ENCODE peak calls at places on chromosomes 5 and 9, in seven cellular contexts. D is type B pancreatic cell; C is effector CD8-positive, alpha-beta T cell; Y is A549; F is astrocyte of the hippocampus; J is substantia nigra; G is NCI-H1092. A is an unnamed sample.

GRCh38 chr5:94615843-94616242 is 2.6 kb downstream of the KIAA0825 start:
- DNase-seq in D (no peak), C (no peak), Y (no peak), F (no peak), J (no peak), G (no peak), A (no peak)

GRCh38 chr5:113606298-113607134 is 93.0 kb downstream of the YTHDC2 start:
- DNase-seq in D (no peak), C (peak; percentile 23), Y (peak; percentile 19), F (peak; percentile 74), J (peak; percentile 16), G (peak; percentile 39), A (peak; percentile 47)

GRCh38 chr5:100690036-100690560 is 154.9 kb downstream of the FAM174A start:
- DNase-seq in D (no peak), C (no peak), Y (no peak), F (peak; percentile 42), J (no peak), G (no peak), A (no peak)

GRCh38 chr5:111551569-111552275 is 39.4 kb upstream of the STARD4 start:
- DNase-seq in D (no peak), C (no peak), Y (no peak), F (peak; percentile 46), J (no peak), G (no peak), A (no peak)

GRCh38 chr5:150448960-150449490 is 514 bp downstream of the RPS14 start:
- DNase-seq in D (no peak), C (no peak), Y (no peak), F (peak; percentile 49), J (no peak), G (no peak), A (no peak)

GRCh38 chr9:134552349-134552990 is 89.1 kb upstream of the COL5A1 start:
- DNase-seq in D (no peak), C (no peak), Y (no peak), F (no peak), J (no peak), G (no peak), A (no peak)

GRCh38 chr5:68368686-68369359 is 153.3 kb downstream of the PIK3R1 start:
- DNase-seq in D (no peak), C (no peak), Y (no peak), F (peak; percentile 23), J (no peak), G (no peak), A (no peak)

GRCh38 chr5:100697970-100698369 is 162.8 kb downstream of the FAM174A start:
- DNase-seq in D (no peak), C (no peak), Y (no peak), F (no peak), J (no peak), G (no peak), A (no peak)

GRCh38 chr5:7415123-7415522 is 19.2 kb downstream of the ADCY2 start:
- DNase-seq in D (no peak), C (no peak), Y (no peak), F (no peak), J (no peak), G (no peak), A (no peak)

A was measured in GM12865.